ENCODE peak calls at places on chromosomes 11 and 22, in five cellular contexts. Z is T1000, C is HEK293T, Q is iPS-NIHi11, Y is mucosa of descending colon. F is an unnamed sample.

GRCh38 chr11:106159846-106160245 is 82.4 kb downstream of the AASDHPPT start:
- DNase-seq in Y (no peak), C (no peak), Q (no peak), Z (no peak), F (no peak)

GRCh38 chr11:115497303-115497702 is 6.9 kb downstream of the CADM1 start:
- DNase-seq in Q (no peak), Z (no peak), Y (no peak), C (no peak), F (peak)

GRCh38 chr11:12853652-12854296 is 155.3 kb upstream of the RASSF10 start:
- DNase-seq in Y (no peak), Q (no peak), C (no peak), Z (no peak), F (no peak)

GRCh38 chr22:30947821-30948454 is 20.6 kb downstream of the MORC2 start:
- DNase-seq in Q (no peak), C (peak), Y (no peak), Z (no peak), F (no peak)

GRCh38 chr11:67272327-67273259 is 6.3 kb downstream of the GRK2 start:
- DNase-seq in C (no peak), Y (no peak), Z (no peak), Q (no peak), F (no peak)

GRCh38 chr22:34669001-34669400 is 397.0 kb upstream of the ISX start:
- DNase-seq in C (no peak), Y (no peak), Z (no peak), Q (no peak), F (peak)

GRCh38 chr22:24393012-24393559 is 34.3 kb upstream of the ADORA2A start:
- DNase-seq in C (no peak), Z (no peak), Q (no peak), Y (no peak), F (no peak)

GRCh38 chr11:93727985-93728791 is 13.1 kb downstream of the TAF1D start:
- DNase-seq in C (no peak), Z (no peak), Y (no peak), Q (no peak), F (no peak)

GRCh38 chr11:76621866-76622265 is 48.7 kb downstream of the LRRC32 start:
- DNase-seq in Q (no peak), C (no peak), Y (no peak), Z (no peak), F (no peak)

GRCh38 chr11:102007567-102008437 is 39.4 kb upstream of the CFAP300 start:
- DNase-seq in Q (peak), Y (no peak), Z (no peak), C (peak), F (peak)

GRCh38 chr22:27896251-27896650 is 22.8 kb downstream of the PITPNB start:
- DNase-seq in Y (no peak), Q (no peak), Z (no peak), C (no peak), F (no peak)

GRCh38 chr11:19027829-19028595 is 32.5 kb downstream of the MRGPRX2 start:
- DNase-seq in Q (no peak), Y (no peak), C (no peak), Z (peak), F (peak)

GRCh38 chr11:60860943-60861342 is 5.2 kb upstream of the PTGDR2 start:
- DNase-seq in Z (no peak), Y (no peak), C (no peak), Q (no peak), F (no peak)

GRCh38 chr11:115585361-115586024 is 81.3 kb upstream of the CADM1 start:
- DNase-seq in C (no peak), Z (no peak), Q (no peak), Y (no peak), F (no peak)

GRCh38 chr11:19922689-19923035 is 210.0 kb downstream of the NAV2 start:
- DNase-seq in Z (no peak), Y (no peak), Q (no peak), C (no peak), F (no peak)

GRCh38 chr11:109209572-109209971 is 212.4 kb upstream of the C11orf87 start:
- DNase-seq in Y (no peak), Z (no peak), Q (no peak), C (no peak), F (no peak)

F was measured in H4.